ENCODE peak calls at places on chromosomes 6 and 20, in five cellular contexts. One of them, this sample, is unnamed.

GRCh38 chr20:59386819-59387218 is 86.4 kb downstream of the EDN3 start:
- DNase-seq in H9: no peak
- DNase-seq in progenitor cell of endocrine pancreas: no peak
- DNase-seq in psoas muscle: no peak
- DNase-seq in cardiac muscle cell: no peak
- DNase-seq in this sample: no peak

GRCh38 chr20:53657732-53658131 is 64.1 kb upstream of the ZNF217 start:
- DNase-seq in H9: no peak
- DNase-seq in progenitor cell of endocrine pancreas: no peak
- DNase-seq in psoas muscle: no peak
- DNase-seq in cardiac muscle cell: no peak
- DNase-seq in this sample: no peak

GRCh38 chr20:5835234-5835845 is 85.1 kb downstream of the SHLD1 start:
- DNase-seq in H9: no peak
- DNase-seq in progenitor cell of endocrine pancreas: no peak
- DNase-seq in psoas muscle: no peak
- DNase-seq in cardiac muscle cell: peak
- DNase-seq in this sample: no peak

GRCh38 chr20:58876437-58876836 is 23.9 kb downstream of the GNAS start:
- DNase-seq in H9: no peak
- DNase-seq in progenitor cell of endocrine pancreas: no peak
- DNase-seq in psoas muscle: no peak
- DNase-seq in cardiac muscle cell: no peak
- DNase-seq in this sample: no peak

GRCh38 chr6:41430875-41431274 is 95.5 kb downstream of the NCR2 start:
- DNase-seq in H9: no peak
- DNase-seq in progenitor cell of endocrine pancreas: no peak
- DNase-seq in psoas muscle: no peak
- DNase-seq in cardiac muscle cell: peak
- DNase-seq in this sample: no peak

GRCh38 chr6:41657131-41658094 is 19.1 kb downstream of the MDFI start:
- DNase-seq in H9: no peak
- DNase-seq in progenitor cell of endocrine pancreas: no peak
- DNase-seq in psoas muscle: no peak
- DNase-seq in cardiac muscle cell: no peak
- DNase-seq in this sample: no peak

GRCh38 chr20:341682-342081 is 5.2 kb upstream of the NRSN2 start:
- DNase-seq in H9: no peak
- DNase-seq in progenitor cell of endocrine pancreas: no peak
- DNase-seq in psoas muscle: no peak
- DNase-seq in cardiac muscle cell: peak
- DNase-seq in this sample: no peak

GRCh38 chr6:27761391-27761790 is 150.8 kb downstream of the OR2B2 start:
- DNase-seq in H9: no peak
- DNase-seq in progenitor cell of endocrine pancreas: no peak
- DNase-seq in psoas muscle: no peak
- DNase-seq in cardiac muscle cell: peak
- DNase-seq in this sample: no peak

GRCh38 chr6:136586295-136586694 is 36.1 kb upstream of the MAP7 start:
- DNase-seq in H9: no peak
- DNase-seq in progenitor cell of endocrine pancreas: no peak
- DNase-seq in psoas muscle: no peak
- DNase-seq in cardiac muscle cell: peak
- DNase-seq in this sample: no peak

GRCh38 chr20:38187512-38187911 is 22.4 kb upstream of the TGM2 start:
- DNase-seq in H9: peak
- DNase-seq in progenitor cell of endocrine pancreas: no peak
- DNase-seq in psoas muscle: no peak
- DNase-seq in cardiac muscle cell: no peak
- DNase-seq in this sample: no peak

GRCh38 chr6:107488875-107489635 is 862 bp upstream of the SOBP start:
- DNase-seq in H9: peak
- DNase-seq in progenitor cell of endocrine pancreas: peak
- DNase-seq in psoas muscle: peak
- DNase-seq in cardiac muscle cell: peak
- DNase-seq in this sample: no peak

GRCh38 chr6:88881451-88881850 is 82.0 kb downstream of the RNGTT start:
- DNase-seq in H9: no peak
- DNase-seq in progenitor cell of endocrine pancreas: no peak
- DNase-seq in psoas muscle: no peak
- DNase-seq in cardiac muscle cell: peak
- DNase-seq in this sample: no peak

GRCh38 chr6:166412911-166413384 is 30.2 kb upstream of the MPC1 start:
- DNase-seq in H9: no peak
- DNase-seq in progenitor cell of endocrine pancreas: no peak
- DNase-seq in psoas muscle: no peak
- DNase-seq in cardiac muscle cell: no peak
- DNase-seq in this sample: no peak

GRCh38 chr20:54158226-54158625 is 15.6 kb downstream of the CYP24A1 start:
- DNase-seq in H9: no peak
- DNase-seq in progenitor cell of endocrine pancreas: no peak
- DNase-seq in psoas muscle: no peak
- DNase-seq in cardiac muscle cell: no peak
- DNase-seq in this sample: no peak

GRCh38 chr6:166955865-166956443 is 396 bp downstream of the RNASET2 start:
- DNase-seq in H9: no peak
- DNase-seq in progenitor cell of endocrine pancreas: no peak
- DNase-seq in psoas muscle: peak
- DNase-seq in cardiac muscle cell: no peak
- DNase-seq in this sample: no peak

GRCh38 chr20:46631212-46631869 is 19.9 kb downstream of the SLC13A3 start:
- DNase-seq in H9: no peak
- DNase-seq in progenitor cell of endocrine pancreas: no peak
- DNase-seq in psoas muscle: no peak
- DNase-seq in cardiac muscle cell: peak
- DNase-seq in this sample: no peak

GRCh38 chr6:10140824-10141223 is 274.1 kb downstream of the TFAP2A start:
- DNase-seq in H9: no peak
- DNase-seq in progenitor cell of endocrine pancreas: no peak
- DNase-seq in psoas muscle: no peak
- DNase-seq in cardiac muscle cell: peak
- DNase-seq in this sample: no peak

GRCh38 chr6:92715991-92716390 is 703.4 kb downstream of the EPHA7 start:
- DNase-seq in H9: no peak
- DNase-seq in progenitor cell of endocrine pancreas: no peak
- DNase-seq in psoas muscle: no peak
- DNase-seq in cardiac muscle cell: peak
- DNase-seq in this sample: no peak

GRCh38 chr20:50189681-50190250 is 864 bp upstream of the CEBPB start:
- DNase-seq in H9: peak
- DNase-seq in progenitor cell of endocrine pancreas: peak
- DNase-seq in psoas muscle: peak
- DNase-seq in cardiac muscle cell: peak
- DNase-seq in this sample: no peak

GRCh38 chr6:38612386-38612965 is 27.3 kb downstream of the BTBD9 start:
- DNase-seq in H9: no peak
- DNase-seq in progenitor cell of endocrine pancreas: no peak
- DNase-seq in psoas muscle: no peak
- DNase-seq in cardiac muscle cell: peak
- DNase-seq in this sample: no peak

GRCh38 chr6:90729057-90729456 is 142.2 kb upstream of the MAP3K7 start:
- DNase-seq in H9: no peak
- DNase-seq in progenitor cell of endocrine pancreas: no peak
- DNase-seq in psoas muscle: no peak
- DNase-seq in cardiac muscle cell: no peak
- DNase-seq in this sample: no peak

GRCh38 chr20:17971571-17972013 is 2.8 kb downstream of the MGME1 start:
- DNase-seq in H9: no peak
- DNase-seq in progenitor cell of endocrine pancreas: no peak
- DNase-seq in psoas muscle: no peak
- DNase-seq in cardiac muscle cell: peak
- DNase-seq in this sample: no peak

GRCh38 chr6:76790881-76791280 is 672.4 kb downstream of the HTR1B start:
- DNase-seq in H9: no peak
- DNase-seq in progenitor cell of endocrine pancreas: no peak
- DNase-seq in psoas muscle: no peak
- DNase-seq in cardiac muscle cell: no peak
- DNase-seq in this sample: no peak

DNA sequence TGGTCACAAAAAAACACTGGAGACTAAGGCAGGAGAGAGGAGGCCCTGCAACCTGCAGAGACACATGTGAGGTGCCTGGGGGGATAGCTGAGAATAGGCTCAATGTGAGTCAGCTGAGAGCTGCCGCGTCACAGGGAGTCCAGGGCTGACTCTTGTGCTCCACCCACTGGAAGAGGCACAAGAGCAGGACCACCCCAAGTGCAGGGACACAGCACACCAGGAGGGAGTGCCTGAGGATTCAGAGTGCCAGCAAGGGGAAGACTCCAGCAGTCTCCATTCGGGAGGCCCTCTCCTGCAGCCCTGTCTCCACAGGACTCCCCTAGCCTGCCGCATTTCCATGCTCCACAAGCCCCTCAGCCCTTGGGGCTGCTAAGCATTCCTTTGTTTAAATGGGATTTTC is 105.5 kb downstream of the HUS1B start:
- DNase-seq in H9: peak
- DNase-seq in progenitor cell of endocrine pancreas: no peak
- DNase-seq in psoas muscle: no peak
- DNase-seq in cardiac muscle cell: peak
- DNase-seq in this sample: no peak
- TF ChIP-seq CTCF in H9: peak
- TF ChIP-seq CTCF in progenitor cell of endocrine pancreas: no peak
- TF ChIP-seq CTCF in psoas muscle: no peak
- TF ChIP-seq CTCF in cardiac muscle cell: no peak
- TF ChIP-seq CTCF in this sample: no peak

GRCh38 chr20:44533928-44534327 is 12.1 kb upstream of the SERINC3 start:
- DNase-seq in H9: no peak
- DNase-seq in progenitor cell of endocrine pancreas: no peak
- DNase-seq in psoas muscle: no peak
- DNase-seq in cardiac muscle cell: no peak
- DNase-seq in this sample: no peak

GRCh38 chr20:44536139-44536538 is 14.3 kb upstream of the SERINC3 start:
- DNase-seq in H9: no peak
- DNase-seq in progenitor cell of endocrine pancreas: no peak
- DNase-seq in psoas muscle: no peak
- DNase-seq in cardiac muscle cell: no peak
- DNase-seq in this sample: no peak

GRCh38 chr20:44541957-44542356 is 20.1 kb upstream of the SERINC3 start:
- DNase-seq in H9: no peak
- DNase-seq in progenitor cell of endocrine pancreas: no peak
- DNase-seq in psoas muscle: no peak
- DNase-seq in cardiac muscle cell: peak
- DNase-seq in this sample: no peak

GRCh38 chr20:44540834-44541233 is 19.0 kb upstream of the SERINC3 start:
- DNase-seq in H9: no peak
- DNase-seq in progenitor cell of endocrine pancreas: no peak
- DNase-seq in psoas muscle: no peak
- DNase-seq in cardiac muscle cell: peak
- DNase-seq in this sample: no peak

DNA sequence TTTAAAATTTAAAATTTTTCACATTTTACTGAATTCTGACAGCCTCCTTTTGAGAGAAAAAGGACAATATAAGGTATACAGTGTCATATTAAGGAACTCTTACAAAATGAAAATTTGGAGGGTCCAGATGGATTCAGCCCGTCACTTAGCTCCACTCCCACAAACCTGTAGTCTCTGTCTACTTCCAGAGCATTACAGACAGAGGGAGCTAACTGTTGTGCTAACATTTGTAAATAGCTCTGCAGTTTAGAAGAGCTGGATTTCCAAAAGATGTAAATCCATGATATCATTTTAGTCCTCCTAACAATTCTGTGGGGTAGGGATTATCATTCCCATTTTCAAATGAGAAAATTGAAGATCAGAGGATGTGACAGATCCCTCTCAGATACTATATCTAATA is 16.1 kb upstream of the SERINC3 start:
- DNase-seq in H9: no peak
- DNase-seq in progenitor cell of endocrine pancreas: no peak
- DNase-seq in psoas muscle: no peak
- DNase-seq in cardiac muscle cell: no peak
- DNase-seq in this sample: no peak
- TF ChIP-seq CTCF in H9: no peak
- TF ChIP-seq CTCF in progenitor cell of endocrine pancreas: no peak
- TF ChIP-seq CTCF in psoas muscle: peak
- TF ChIP-seq CTCF in cardiac muscle cell: no peak
- TF ChIP-seq CTCF in this sample: no peak

DNA sequence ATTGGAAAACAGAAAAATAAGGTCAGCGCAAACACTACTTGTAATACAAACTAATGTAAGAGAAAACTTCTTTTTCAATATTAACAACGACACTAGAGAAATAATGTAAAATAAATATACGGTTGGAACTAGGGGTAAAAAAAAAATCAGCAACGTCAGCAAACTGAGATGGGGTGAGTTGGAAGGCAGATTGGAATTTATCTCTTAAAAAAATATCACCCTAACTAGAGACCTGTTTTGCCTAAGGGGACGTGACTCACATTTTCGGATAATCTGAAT is 722 bp upstream of the UTRN start:
- DNase-seq in H9: no peak
- DNase-seq in progenitor cell of endocrine pancreas: no peak
- DNase-seq in psoas muscle: no peak
- DNase-seq in cardiac muscle cell: no peak
- DNase-seq in this sample: no peak
- TF ChIP-seq CTCF in H9: no peak
- TF ChIP-seq CTCF in progenitor cell of endocrine pancreas: no peak
- TF ChIP-seq CTCF in psoas muscle: no peak
- TF ChIP-seq CTCF in cardiac muscle cell: no peak
- TF ChIP-seq CTCF in this sample: no peak

DNA sequence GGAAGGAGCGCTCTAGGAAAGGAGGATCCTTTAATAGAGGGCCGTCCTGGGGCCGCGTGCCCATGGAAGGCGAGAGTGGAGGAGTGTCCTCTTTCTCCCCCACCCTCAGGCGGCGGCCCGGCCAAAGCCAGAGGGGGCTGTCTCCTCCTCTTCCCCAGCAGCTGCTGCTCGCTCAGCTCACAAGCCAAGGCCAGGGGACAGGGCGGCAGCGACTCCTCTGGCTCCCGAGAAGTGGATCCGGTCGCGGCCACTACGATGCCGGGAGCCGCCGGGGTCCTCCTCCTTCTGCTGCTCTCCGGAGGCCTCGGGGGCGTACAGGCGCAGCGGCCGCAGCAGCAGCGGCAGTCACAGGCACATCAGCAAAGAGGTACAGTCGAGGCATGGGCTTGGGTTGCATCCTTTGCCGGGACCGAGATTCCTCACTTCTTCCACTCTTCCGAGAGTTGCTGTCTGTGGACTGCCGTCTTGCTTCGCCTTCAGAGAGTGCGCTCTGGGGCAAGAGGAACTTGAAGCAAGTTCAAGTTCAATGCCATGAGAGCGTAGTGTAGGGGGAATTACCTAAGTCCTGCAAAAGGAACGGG is at the start of gene LAMA2:
- DNase-seq in H9: peak
- DNase-seq in progenitor cell of endocrine pancreas: peak
- DNase-seq in psoas muscle: peak
- DNase-seq in cardiac muscle cell: peak
- DNase-seq in this sample: peak
- TF ChIP-seq CTCF in H9: peak
- TF ChIP-seq CTCF in progenitor cell of endocrine pancreas: peak
- TF ChIP-seq CTCF in psoas muscle: peak
- TF ChIP-seq CTCF in cardiac muscle cell: peak
- TF ChIP-seq CTCF in this sample: peak

DNA sequence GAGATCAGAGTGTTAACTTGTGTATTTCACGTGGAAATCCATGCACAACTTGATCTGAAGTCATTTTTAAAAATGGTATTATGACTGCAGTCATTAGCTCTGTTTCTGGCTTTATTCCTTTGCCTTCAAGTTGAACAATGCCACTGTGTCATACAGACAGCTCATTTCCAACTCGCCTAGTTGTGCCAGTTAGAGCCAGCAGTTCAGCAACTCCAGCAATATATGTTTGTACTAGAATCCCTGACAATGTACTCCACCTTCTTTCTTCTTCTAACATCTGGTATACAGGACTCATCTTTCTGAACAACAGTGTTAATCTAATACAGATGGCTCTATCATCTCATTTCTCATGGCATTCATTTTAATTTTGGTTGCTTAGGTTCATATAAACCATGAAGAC is 418.3 kb upstream of the POU3F2 start:
- DNase-seq in H9: no peak
- DNase-seq in progenitor cell of endocrine pancreas: no peak
- DNase-seq in psoas muscle: no peak
- DNase-seq in cardiac muscle cell: no peak
- DNase-seq in this sample: no peak
- TF ChIP-seq CTCF in H9: no peak
- TF ChIP-seq CTCF in progenitor cell of endocrine pancreas: no peak
- TF ChIP-seq CTCF in psoas muscle: no peak
- TF ChIP-seq CTCF in cardiac muscle cell: no peak
- TF ChIP-seq CTCF in this sample: no peak